ENCODE peak calls at places on chromosomes 6 and 20, in four cellular contexts. L is CD4-positive, alpha-beta T cell; H is HCEC 1CT; V is iPS-NIHi11. C is an unnamed sample.

GRCh38 chr6:149028767-149029405 is 282.1 kb downstream of the UST start:
- DNase-seq in L (peak), H (peak), V (peak), C (peak)

GRCh38 chr6:14165091-14165490 is 47.5 kb downstream of the CD83 start:
- DNase-seq in L (no peak), H (peak), V (no peak), C (peak)

GRCh38 chr20:38420232-38421085 is 14.7 kb downstream of the SNHG17 start:
- DNase-seq in L (no peak), H (no peak), V (no peak), C (no peak)

GRCh38 chr6:153412519-153412918 is 281.4 kb upstream of the RGS17 start:
- DNase-seq in L (no peak), H (no peak), V (no peak), C (no peak)

GRCh38 chr6:134517145-134517658 is 199.3 kb upstream of the SGK1 start:
- DNase-seq in L (no peak), H (peak), V (peak), C (peak)

GRCh38 chr20:2610326-2610725 is 42.1 kb upstream of the NOP56 start:
- DNase-seq in L (no peak), H (no peak), V (no peak), C (no peak)

GRCh38 chr6:150032598-150032997 is 7.3 kb upstream of the RAET1L start:
- DNase-seq in L (no peak), H (no peak), V (no peak), C (no peak)

GRCh38 chr6:125957845-125958244 is 1.3 kb downstream of the HINT3 start:
- DNase-seq in L (no peak), H (peak), V (peak), C (no peak)

GRCh38 chr20:63160641-63161175 is 55.2 kb downstream of the YTHDF1 start:
- DNase-seq in L (no peak), H (no peak), V (no peak), C (no peak)

GRCh38 chr6:47787620-47788497 is 6.0 kb downstream of the OPN5 start:
- DNase-seq in L (peak), H (peak), V (peak), C (peak)

GRCh38 chr20:60013296-60014142 is 55.3 kb downstream of the CDH26 start:
- DNase-seq in L (no peak), H (no peak), V (no peak), C (no peak)

GRCh38 chr20:10239954-10240353 is 21.3 kb downstream of the SNAP25 start:
- DNase-seq in L (no peak), H (no peak), V (no peak), C (no peak)

GRCh38 chr6:128256100-128256499 is 264.3 kb downstream of the PTPRK start:
- DNase-seq in L (no peak), H (no peak), V (no peak), C (no peak)

GRCh38 chr6:85792278-85792677 is 149.6 kb upstream of the SYNCRIP start:
- DNase-seq in L (no peak), H (peak), V (no peak), C (peak)

GRCh38 chr6:129894904-129895303 is 33.8 kb upstream of the TMEM244 start:
- DNase-seq in L (no peak), H (no peak), V (no peak), C (no peak)

GRCh38 chr6:158626360-158627167 is 18.0 kb downstream of the DYNLT1 start:
- DNase-seq in L (no peak), H (no peak), V (no peak), C (no peak)

GRCh38 chr6:136550330-136551071 is at the start of gene MAP7:
- DNase-seq in L (peak), H (peak), V (peak), C (no peak)

GRCh38 chr20:11585752-11586352 is 331.8 kb upstream of the BTBD3 start:
- DNase-seq in L (no peak), H (no peak), V (no peak), C (peak)

GRCh38 chr20:4234128-4234527 is 218.8 kb upstream of the RNF24 start:
- DNase-seq in L (no peak), H (peak), V (no peak), C (no peak)

GRCh38 chr6:26205625-26206574 is 118.7 kb downstream of the HFE start:
- DNase-seq in L (no peak), H (peak), V (no peak), C (peak)

GRCh38 chr6:38239719-38240451 is 399.8 kb downstream of the BTBD9 start:
- DNase-seq in L (no peak), H (peak), V (no peak), C (peak)

GRCh38 chr6:149840345-149841075 is 23.6 kb downstream of the LRP11 start:
- DNase-seq in L (peak), H (peak), V (peak), C (peak)

GRCh38 chr20:33846291-33846916 is 35.3 kb downstream of the CHMP4B start:
- DNase-seq in L (no peak), H (no peak), V (no peak), C (no peak)

GRCh38 chr6:147530132-147531060 is 21.9 kb downstream of the SAMD5 start:
- DNase-seq in L (no peak), H (no peak), V (no peak), C (no peak)

GRCh38 chr6:56838965-56839364 is 115.9 kb upstream of the BEND6 start:
- DNase-seq in L (no peak), H (no peak), V (no peak), C (no peak)

GRCh38 chr6:146481527-146481926 is 62.1 kb upstream of the RAB32 start:
- DNase-seq in L (no peak), H (no peak), V (no peak), C (no peak)

GRCh38 chr6:125363360-125364121 is 61.8 kb upstream of the HDDC2 start:
- DNase-seq in L (no peak), H (no peak), V (peak), C (no peak)

GRCh38 chr6:163741743-163742363 is 327.3 kb downstream of the QKI start:
- DNase-seq in L (no peak), H (no peak), V (no peak), C (no peak)

GRCh38 chr20:46361386-46361785 is 45.0 kb downstream of the ELMO2 start:
- DNase-seq in L (peak), H (no peak), V (no peak), C (no peak)

GRCh38 chr6:15441215-15441868 is 195.5 kb downstream of the JARID2 start:
- DNase-seq in L (peak), H (peak), V (peak), C (peak)

GRCh38 chr6:131779304-131779703 is 28.5 kb upstream of the ENPP1 start:
- DNase-seq in L (no peak), H (no peak), V (no peak), C (no peak)

GRCh38 chr6:62891065-62891647 is 320.1 kb upstream of the FKBP1C start:
- DNase-seq in L (no peak), H (no peak), V (no peak), C (peak)

GRCh38 chr6:13011612-13012146 is 295.1 kb downstream of the PHACTR1 start:
- DNase-seq in L (no peak), H (no peak), V (peak), C (no peak)

GRCh38 chr6:131931063-131931745 is 20.0 kb downstream of the CCN2 start:
- DNase-seq in L (no peak), H (peak), V (no peak), C (no peak)

GRCh38 chr6:35280903-35281302 is 16.7 kb upstream of the DEF6 start:
- DNase-seq in L (no peak), H (no peak), V (no peak), C (no peak)

C was measured in HS-5.